ENCODE peak calls at places on chromosomes 5 and 9, in seven cellular contexts. Z is mammary epithelial cell; G is GM23248; N is CD8-positive, alpha-beta memory T cell; W is aorta; A is esophagus squamous epithelium; F is small intestine. E is an unnamed sample.

GRCh38 chr9:132669636-132670358 is at the start of gene DDX31:
- DNase-seq in G (peak; percentile 92), F (peak; percentile 75), N (peak; percentile 84), A (peak; percentile 38), W (peak; percentile 91), Z (peak; percentile 80), E (peak; percentile 83)

GRCh38 chr5:67161767-67162166 is 34.8 kb downstream of the CD180 start:
- DNase-seq in F (no peak), N (no peak), Z (no peak), A (no peak), G (no peak), W (no peak), E (no peak)

GRCh38 chr9:93012998-93013855 is 45.3 kb upstream of the SUSD3 start:
- DNase-seq in G (no peak), W (no peak), N (no peak), A (no peak), Z (no peak), F (no peak), E (no peak)

GRCh38 chr9:115367780-115368179 is 249.8 kb upstream of the TNC start:
- DNase-seq in W (no peak), Z (no peak), A (no peak), F (no peak), G (peak; percentile 79), N (no peak), E (no peak)

GRCh38 chr9:114574438-114574837 is 13.1 kb upstream of the ATP6V1G1 start:
- DNase-seq in F (no peak), W (no peak), G (no peak), Z (no peak), A (no peak), N (no peak), E (no peak)

GRCh38 chr9:20040991-20041606 is 252.3 kb upstream of the SLC24A2 start:
- DNase-seq in F (no peak), A (no peak), Z (no peak), N (no peak), G (peak; percentile 3), W (no peak), E (no peak)

GRCh38 chr9:136947955-136948510 is 3.0 kb downstream of the C8G start:
- DNase-seq in G (peak; percentile 75), A (no peak), Z (peak; percentile 12), W (peak; percentile 72), N (no peak), F (peak; percentile 41), E (peak; percentile 68)

GRCh38 chr5:6703791-6704190 is 9.4 kb upstream of the TENT4A start:
- DNase-seq in G (peak; percentile 51), F (no peak), W (no peak), A (no peak), Z (peak; percentile 30), N (no peak), E (no peak)

GRCh38 chr5:78204241-78204640 is 90.3 kb downstream of the AP3B1 start:
- DNase-seq in N (no peak), W (no peak), G (no peak), A (no peak), Z (no peak), F (no peak), E (no peak)

GRCh38 chr5:134403951-134404350 is 7.7 kb downstream of the CDKN2AIPNL start:
- DNase-seq in W (no peak), N (no peak), F (peak; percentile 66), A (no peak), G (no peak), Z (peak; percentile 66), E (no peak)

GRCh38 chr9:757246-757881 is 84.1 kb upstream of the DMRT1 start:
- DNase-seq in A (no peak), N (no peak), W (no peak), F (peak; percentile 49), G (peak; percentile 77), Z (peak; percentile 51), E (peak; percentile 54)

GRCh38 chr9:131835132-131835910 is 95.4 kb upstream of the RAPGEF1 start:
- DNase-seq in N (no peak), F (no peak), G (peak; percentile 21), A (no peak), Z (no peak), W (no peak), E (no peak)

GRCh38 chr5:110053824-110054223 is 364.1 kb downstream of the MAN2A1 start:
- DNase-seq in G (no peak), N (no peak), W (no peak), F (no peak), Z (no peak), A (no peak), E (no peak)

GRCh38 chr5:68834486-68834885 is 259.3 kb upstream of the SLC30A5 start:
- DNase-seq in A (no peak), F (no peak), W (no peak), Z (no peak), G (peak; percentile 57), N (no peak), E (no peak)

GRCh38 chr5:146369691-146370090 is 31.1 kb downstream of the POU4F3 start:
- DNase-seq in N (no peak), A (no peak), G (peak; percentile 52), F (no peak), Z (peak; percentile 73), W (no peak), E (no peak)

GRCh38 chr5:42858709-42859108 is 47.0 kb upstream of the SELENOP start:
- DNase-seq in W (no peak), A (no peak), G (no peak), Z (no peak), N (no peak), F (no peak), E (no peak)
- H3K4me3 ChIP-seq in W (no peak overlapping the region), A (peak overlapping the region; percentile 22), G (no peak overlapping the region), Z (no peak overlapping the region), N (no peak overlapping the region), F (no peak overlapping the region), E (no peak overlapping the region)

DNA sequence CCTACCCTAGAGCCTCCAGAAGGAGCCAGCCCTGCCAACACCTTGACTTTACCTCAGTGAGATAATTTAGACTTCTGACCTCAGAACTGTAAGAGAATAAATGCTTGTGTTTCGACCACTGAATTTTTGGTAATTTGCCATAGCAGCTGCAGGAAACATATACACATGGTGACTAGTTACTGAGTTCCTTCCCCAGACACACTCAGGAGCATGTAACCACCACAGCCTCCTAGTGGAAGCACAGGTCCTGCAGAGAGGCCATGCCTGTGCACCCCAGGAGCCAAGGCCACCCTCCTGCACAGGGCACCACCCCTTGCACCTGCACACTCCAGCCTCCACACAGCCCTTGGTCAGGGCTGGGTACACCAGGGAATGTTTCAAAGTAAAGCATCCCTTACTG is 7.6 kb upstream of the CAMSAP1 start:
- DNase-seq in F (no peak), G (peak; percentile 14), A (no peak), W (peak; percentile 15), N (no peak), Z (no peak), E (no peak)
- H3K9me3 ChIP-seq in F (no peaks in the 10 kb centered on the region), G (peaks cover 3% of the 10 kb centered on the region), A (peaks cover 68% of the 10 kb centered on the region), W (peaks cover 9% of the 10 kb centered on the region), N (peaks cover 26% of the 10 kb centered on the region), Z (peaks cover 43% of the 10 kb centered on the region), E (peaks cover 61% of the 10 kb centered on the region)

DNA sequence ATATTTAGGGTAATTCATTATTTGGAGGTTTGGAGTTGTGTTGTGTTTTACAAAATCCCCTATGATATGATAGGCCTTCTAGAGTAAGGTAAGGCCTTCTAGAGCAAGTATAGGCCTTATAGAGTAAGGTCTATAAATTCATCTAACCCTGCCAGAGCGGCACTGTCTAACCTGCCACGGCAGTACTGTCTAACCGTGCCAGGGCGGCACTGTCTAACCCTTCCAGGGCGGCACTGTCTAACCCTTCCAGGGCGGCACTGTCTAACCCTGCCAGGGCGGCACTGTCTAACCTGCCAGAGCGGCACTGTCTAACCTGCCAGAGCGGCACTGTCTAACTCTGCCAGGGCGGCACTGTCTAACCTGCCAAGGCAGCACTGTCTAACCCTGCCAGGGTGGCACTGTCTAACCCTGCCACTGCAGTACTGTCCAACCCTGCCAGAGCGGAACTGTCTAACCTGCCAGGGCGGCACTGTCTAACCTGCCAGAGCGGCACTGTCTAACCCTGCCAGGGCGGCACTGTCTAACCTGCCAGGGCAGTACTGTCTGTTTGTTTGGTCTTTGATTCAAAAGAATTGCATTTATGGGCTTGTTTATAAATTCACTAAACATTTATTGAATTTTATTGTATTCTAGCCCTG is 9.6 kb downstream of the RNF20 start:
- DNase-seq in A (no peak), Z (no peak), F (no peak), G (no peak), N (no peak), W (no peak), E (no peak)
- H3K4me3 ChIP-seq in A (no peak overlapping the region), Z (no peak overlapping the region), F (no peak overlapping the region), G (no peak overlapping the region), N (no peak overlapping the region), W (no peak overlapping the region), E (no peak overlapping the region)

DNA sequence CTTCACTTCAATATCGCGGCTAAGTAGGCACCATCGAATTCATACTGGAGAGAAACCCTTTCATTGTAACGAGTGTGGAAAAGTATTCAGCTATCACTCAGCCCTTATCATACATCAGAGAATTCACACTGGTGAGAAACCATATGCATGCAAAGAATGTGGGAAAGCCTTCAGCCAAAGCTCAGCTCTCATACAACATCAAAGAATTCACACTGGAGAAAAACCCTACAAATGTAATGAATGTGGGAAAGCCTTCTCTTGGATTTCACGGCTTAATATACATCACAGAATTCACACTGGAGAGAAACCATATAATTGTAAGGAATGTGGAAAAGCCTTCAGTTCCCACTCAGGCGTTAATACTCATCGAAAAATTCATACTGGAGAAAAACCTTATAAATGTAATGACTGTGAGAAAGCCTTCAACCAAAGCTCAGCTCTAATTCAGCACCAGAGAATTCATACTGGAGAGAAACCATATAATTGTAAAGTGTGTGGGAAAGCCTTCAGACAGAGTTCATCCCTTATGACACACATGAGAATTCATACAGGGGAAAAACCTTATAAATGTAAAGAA is 9.5 kb downstream of the ZNF879 start:
- DNase-seq in G (peak; percentile 1), W (no peak), A (no peak), F (no peak), Z (no peak), N (no peak), E (no peak)
- H3K9me3 ChIP-seq in G (peaks cover 29% of the 10 kb centered on the region), W (peaks cover 34% of the 10 kb centered on the region), A (peaks cover 100% of the 10 kb centered on the region), F (peaks cover 5% of the 10 kb centered on the region), Z (peaks cover 56% of the 10 kb centered on the region), N (peaks cover 81% of the 10 kb centered on the region), E (peaks cover 58% of the 10 kb centered on the region)

E was measured in Caco-2.